ENCODE peak calls at places on chromosome 18, in nine cellular contexts. R is HFFc6; J is AG09319; L is lower lobe of right lung; V is activated CD8-positive, alpha-beta memory T cell treated with anti-CD3 and anti-CD28 coated beads for 1 hour; M is CD4-positive, alpha-beta T cell; E is activated effector memory CD4-positive, alpha-beta T cell treated with Interleukin-2 at 50 U/mL for 16 hours; D is germinal center; S is ureter. Y is an unnamed sample.

GRCh38 chr18:57437782-57438668 is 2.9 kb downstream of the ONECUT2 start:
- DNase-seq in V (no peak), E (no peak), M (no peak), R (peak; percentile 22), L (no peak), J (no peak), S (no peak), D (peak; percentile 71), Y (peak; percentile 81)

GRCh38 chr18:52392160-52392559 is 52.2 kb downstream of the DCC start:
- DNase-seq in V (no peak), R (no peak), D (no peak), E (no peak), J (no peak), S (no peak), L (no peak), M (no peak), Y (no peak)

GRCh38 chr18:8212893-8213805 is 396.1 kb upstream of the RAB12 start:
- DNase-seq in L (no peak), S (no peak), E (no peak), J (peak; percentile 7), M (no peak), V (no peak), D (no peak), R (peak; percentile 24), Y (no peak)

GRCh38 chr18:616380-616995 is 19.7 kb downstream of the CLUL1 start:
- DNase-seq in S (no peak), L (no peak), E (no peak), V (no peak), M (no peak), J (peak; percentile 27), R (peak; percentile 30), D (peak; percentile 8), Y (peak; percentile 69)

GRCh38 chr18:37668971-37669747 is 103.6 kb upstream of the CELF4 start:
- DNase-seq in L (no peak), S (no peak), V (no peak), J (no peak), M (no peak), D (no peak), E (no peak), R (no peak), Y (no peak)

GRCh38 chr18:57918601-57919000 is 115.5 kb upstream of the ATP8B1 start:
- DNase-seq in V (no peak), M (no peak), J (no peak), R (no peak), D (no peak), E (no peak), L (no peak), S (no peak), Y (no peak)

GRCh38 chr18:21452808-21453511 is 147.5 kb downstream of the ESCO1 start:
- DNase-seq in J (no peak), L (no peak), V (no peak), S (no peak), D (no peak), M (no peak), E (no peak), R (peak; percentile 29), Y (no peak)

GRCh38 chr18:35127201-35127600 is 86.0 kb downstream of the MAPRE2 start:
- DNase-seq in R (peak; percentile 25), L (no peak), M (no peak), D (no peak), V (no peak), S (no peak), E (no peak), J (no peak), Y (no peak)

GRCh38 chr18:70195852-70196434 is 9.5 kb downstream of the RTTN start:
- DNase-seq in L (no peak), E (no peak), S (no peak), V (no peak), R (peak; percentile 61), J (peak; percentile 36), M (no peak), D (peak; percentile 18), Y (peak; percentile 57)

GRCh38 chr18:26656401-26656943 is 108.1 kb upstream of the KCTD1 start:
- DNase-seq in R (no peak), S (no peak), L (peak; percentile 48), M (no peak), D (no peak), V (no peak), E (no peak), J (no peak), Y (peak; percentile 36)

GRCh38 chr18:58615150-58616132 is 13.4 kb downstream of the ALPK2 start:
- DNase-seq in R (no peak), S (no peak), J (no peak), E (peak; percentile 32), L (no peak), D (no peak), V (peak; percentile 4), M (peak; percentile 44), Y (no peak)